ENCODE peak calls at places on chromosomes 7 and 10, in nine cellular contexts. C is AG09309, U is mammary epithelial cell, S is AG09319, J is Calu3, O is body of pancreas, L is AG04450, E is Caco-2, M is PC-3. F is an unnamed sample.

GRCh38 chr7:98420966-98421612 is 20.2 kb upstream of the BAIAP2L1 start:
- DNase-seq in C (no peak), U (peak), S (no peak), J (peak), O (peak), L (no peak), E (peak), M (peak), F (peak)

GRCh38 chr7:20624666-20625385 is 9.4 kb downstream of the ABCB5 start:
- DNase-seq in C (no peak), U (no peak), S (no peak), J (peak), O (no peak), L (no peak), E (no peak), M (no peak), F (no peak)

GRCh38 chr7:73560035-73560835 is 2.7 kb upstream of the BCL7B start:
- DNase-seq in C (peak), U (peak), S (peak), J (no peak), O (no peak), L (peak), E (no peak), M (peak), F (no peak)

GRCh38 chr10:46299267-46299530 is 12.4 kb downstream of the ANTXRL start:
- DNase-seq in C (no peak), U (no peak), S (no peak), J (no peak), O (no peak), L (no peak), E (no peak), M (no peak), F (no peak)

GRCh38 chr7:45665172-45665571 is 91.0 kb downstream of the ADCY1 start:
- DNase-seq in C (no peak), U (no peak), S (no peak), J (no peak), O (no peak), L (no peak), E (no peak), M (no peak), F (no peak)

GRCh38 chr10:132738454-132739224 is 47.3 kb downstream of the NKX6-2 start:
- DNase-seq in C (no peak), U (no peak), S (no peak), J (no peak), O (no peak), L (no peak), E (no peak), M (no peak), F (no peak)

GRCh38 chr10:98344589-98345038 is 70.4 kb downstream of the PYROXD2 start:
- DNase-seq in C (peak), U (no peak), S (peak), J (no peak), O (peak), L (peak), E (no peak), M (no peak), F (no peak)

GRCh38 chr7:19362099-19362498 is 216.9 kb upstream of the FERD3L start:
- DNase-seq in C (no peak), U (peak), S (no peak), J (no peak), O (no peak), L (no peak), E (no peak), M (peak), F (no peak)

GRCh38 chr10:14653271-14654161 is 121.2 kb downstream of the FAM107B start:
- DNase-seq in C (peak), U (peak), S (peak), J (peak), O (peak), L (peak), E (peak), M (peak), F (no peak)

GRCh38 chr10:89351402-89352038 is 23.7 kb downstream of the IFIT3 start:
- DNase-seq in C (no peak), U (no peak), S (no peak), J (no peak), O (no peak), L (no peak), E (no peak), M (peak), F (no peak)

GRCh38 chr7:138077809-138078208 is 1.6 kb downstream of the AKR1D1 start:
- DNase-seq in C (no peak), U (peak), S (no peak), J (no peak), O (no peak), L (no peak), E (no peak), M (peak), F (no peak)

GRCh38 chr7:94949532-94949931 is 42.1 kb downstream of the PPP1R9A start:
- DNase-seq in C (no peak), U (peak), S (no peak), J (no peak), O (no peak), L (no peak), E (no peak), M (peak), F (no peak)

GRCh38 chr10:7085147-7085912 is 325.5 kb downstream of the SFMBT2 start:
- DNase-seq in C (no peak), U (no peak), S (no peak), J (no peak), O (no peak), L (no peak), E (no peak), M (no peak), F (no peak)

GRCh38 chr10:406976-407375 is 271.7 kb downstream of the ZMYND11 start:
- DNase-seq in C (no peak), U (no peak), S (no peak), J (no peak), O (no peak), L (no peak), E (no peak), M (no peak), F (no peak)

GRCh38 chr7:366171-366916 is 76.4 kb downstream of the FOXL3 start:
- DNase-seq in C (no peak), U (no peak), S (no peak), J (no peak), O (no peak), L (no peak), E (no peak), M (no peak), F (no peak)

DNA sequence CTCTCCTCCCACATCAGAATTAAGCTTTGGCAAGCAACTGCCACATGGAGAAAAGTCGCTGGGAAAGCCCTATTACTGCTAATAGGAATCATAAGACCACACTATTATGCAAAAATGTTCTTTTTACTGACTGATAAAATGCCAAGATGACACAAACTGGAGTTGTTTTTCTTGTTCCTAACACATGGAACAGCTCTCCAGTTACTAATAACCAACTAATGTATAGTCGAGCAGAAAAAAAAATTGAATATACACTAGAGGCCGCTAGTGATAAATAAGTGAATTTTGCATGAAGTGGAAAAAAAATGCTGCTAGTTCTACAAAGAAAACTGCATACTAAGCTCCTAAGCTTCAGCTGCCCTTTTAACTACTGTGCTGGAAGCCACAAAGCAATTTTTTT is 165.6 kb downstream of the TPK1 start:
- DNase-seq in C (no peak), U (peak), S (no peak), J (no peak), O (no peak), L (no peak), E (no peak), M (peak), F (no peak)
- TF ChIP-seq CTCF in C (no peak), U (no peak), S (peak), J (no peak), O (no peak), L (no peak), E (peak), M (peak), F (peak)

GRCh38 chr10:110919349-110919931 is at the start of gene SHOC2:
- DNase-seq in C (no peak), U (no peak), S (no peak), J (peak), O (peak), L (peak), E (peak), M (peak), F (peak)
- TF ChIP-seq CTCF in C (peak), U (no peak), S (peak), J (no peak), O (peak), L (peak), E (peak), M (no peak), F (no peak)

DNA sequence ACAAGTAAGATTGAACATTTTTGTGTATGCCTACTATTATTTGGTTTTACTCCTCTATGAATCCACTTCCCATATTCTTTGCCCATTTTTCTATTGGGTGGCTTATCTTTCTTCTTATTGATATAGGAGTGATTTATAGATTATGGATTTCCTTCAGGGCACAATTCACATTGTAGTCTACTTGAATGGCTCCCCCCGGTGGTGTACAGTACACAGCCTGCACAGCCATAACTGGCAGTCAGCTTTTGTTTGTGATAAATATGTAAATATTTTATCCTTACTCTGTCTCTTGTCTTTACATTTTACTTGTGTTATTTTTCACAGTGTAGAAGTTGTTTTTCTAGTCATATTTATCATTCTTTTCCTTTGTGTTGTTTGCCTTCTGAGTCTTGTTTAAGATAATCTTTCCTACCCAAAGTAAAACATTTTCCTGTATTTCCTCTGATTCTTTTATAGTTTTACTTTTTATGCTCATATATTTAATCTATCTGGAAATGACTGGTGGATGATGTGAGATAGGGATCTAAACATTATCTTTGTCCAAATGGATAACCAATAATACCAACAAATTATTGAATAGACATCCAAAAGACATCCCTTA is 23.9 kb upstream of the CALD1 start:
- DNase-seq in C (no peak), U (no peak), S (no peak), J (peak), O (no peak), L (no peak), E (peak), M (peak), F (no peak)
- TF ChIP-seq CTCF in C (peak), U (peak), S (peak), J (no peak), O (peak), L (peak), E (peak), M (peak), F (peak)

GRCh38 chr10:21125471-21126228 is 228.5 kb upstream of the NEBL start:
- DNase-seq in C (no peak), U (no peak), S (no peak), J (no peak), O (no peak), L (no peak), E (no peak), M (no peak), F (no peak)

GRCh38 chr10:21122907-21123306 is 225.8 kb upstream of the NEBL start:
- DNase-seq in C (no peak), U (no peak), S (no peak), J (no peak), O (no peak), L (no peak), E (no peak), M (no peak), F (no peak)
- TF ChIP-seq CTCF in C (no peak), U (no peak), S (no peak), J (no peak), O (no peak), L (no peak), E (no peak), M (no peak), F (no peak)

GRCh38 chr7:139360948-139361307 is 1.2 kb downstream of the LUC7L2 start:
- DNase-seq in C (no peak), U (no peak), S (no peak), J (no peak), O (no peak), L (no peak), E (no peak), M (no peak), F (no peak)

GRCh38 chr7:139360210-139360947 is 685 bp downstream of the LUC7L2 start:
- DNase-seq in C (peak), U (peak), S (peak), J (peak), O (peak), L (peak), E (peak), M (peak), F (peak)

GRCh38 chr7:139358541-139359365 is 941 bp upstream of the LUC7L2 start:
- DNase-seq in C (no peak), U (peak), S (no peak), J (peak), O (no peak), L (no peak), E (peak), M (peak), F (peak)

GRCh38 chr7:139361523-139361922 is 1.8 kb downstream of the LUC7L2 start:
- DNase-seq in C (no peak), U (no peak), S (no peak), J (no peak), O (no peak), L (no peak), E (no peak), M (no peak), F (no peak)

DNA sequence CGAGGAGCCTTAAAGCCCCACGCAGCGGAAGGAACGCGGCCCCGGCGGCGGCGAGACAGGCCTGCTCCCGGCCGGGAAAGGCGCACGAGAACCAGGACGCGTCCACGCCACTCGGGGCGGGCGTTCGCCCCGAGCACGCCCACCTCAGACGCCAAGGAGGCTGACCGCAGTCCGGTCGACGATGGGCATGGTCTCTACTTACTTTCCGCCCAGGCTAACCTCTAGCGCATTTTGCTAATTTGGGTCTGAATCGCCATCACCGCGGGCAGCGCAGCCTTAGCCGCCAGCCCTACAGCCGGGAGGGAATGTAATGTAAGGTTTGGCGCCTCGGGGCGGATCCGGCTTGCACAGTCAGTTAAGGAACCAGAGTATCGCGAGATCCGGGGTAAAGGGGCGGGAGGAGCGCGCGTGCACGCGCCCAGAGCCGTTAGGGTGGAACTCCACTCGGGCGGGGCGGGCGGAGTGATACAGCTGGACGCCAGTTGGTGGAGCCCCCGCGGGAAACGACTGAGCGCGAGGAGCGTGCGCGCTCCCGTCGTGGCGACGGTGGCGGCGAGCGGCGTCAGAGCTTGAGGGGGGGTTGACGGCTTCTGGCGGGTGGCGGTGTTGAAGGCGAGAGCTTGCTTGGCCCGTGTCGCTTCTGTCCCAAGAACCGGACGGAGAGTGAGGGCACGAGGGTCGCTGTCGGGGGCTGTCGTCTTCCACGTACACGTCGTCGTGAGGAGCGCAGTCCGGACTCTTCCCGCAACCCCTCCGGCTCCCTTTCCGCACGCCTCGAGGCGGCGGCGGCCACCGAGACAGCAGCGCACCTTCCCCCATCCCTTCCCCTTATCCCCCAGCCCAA is at the start of gene LUC7L2:
- DNase-seq in C (peak), U (peak), S (peak), J (peak), O (peak), L (peak), E (peak), M (peak), F (peak)
- TF ChIP-seq CTCF in C (no peak), U (no peak), S (no peak), J (no peak), O (peak), L (no peak), E (peak), M (no peak), F (no peak)

DNA sequence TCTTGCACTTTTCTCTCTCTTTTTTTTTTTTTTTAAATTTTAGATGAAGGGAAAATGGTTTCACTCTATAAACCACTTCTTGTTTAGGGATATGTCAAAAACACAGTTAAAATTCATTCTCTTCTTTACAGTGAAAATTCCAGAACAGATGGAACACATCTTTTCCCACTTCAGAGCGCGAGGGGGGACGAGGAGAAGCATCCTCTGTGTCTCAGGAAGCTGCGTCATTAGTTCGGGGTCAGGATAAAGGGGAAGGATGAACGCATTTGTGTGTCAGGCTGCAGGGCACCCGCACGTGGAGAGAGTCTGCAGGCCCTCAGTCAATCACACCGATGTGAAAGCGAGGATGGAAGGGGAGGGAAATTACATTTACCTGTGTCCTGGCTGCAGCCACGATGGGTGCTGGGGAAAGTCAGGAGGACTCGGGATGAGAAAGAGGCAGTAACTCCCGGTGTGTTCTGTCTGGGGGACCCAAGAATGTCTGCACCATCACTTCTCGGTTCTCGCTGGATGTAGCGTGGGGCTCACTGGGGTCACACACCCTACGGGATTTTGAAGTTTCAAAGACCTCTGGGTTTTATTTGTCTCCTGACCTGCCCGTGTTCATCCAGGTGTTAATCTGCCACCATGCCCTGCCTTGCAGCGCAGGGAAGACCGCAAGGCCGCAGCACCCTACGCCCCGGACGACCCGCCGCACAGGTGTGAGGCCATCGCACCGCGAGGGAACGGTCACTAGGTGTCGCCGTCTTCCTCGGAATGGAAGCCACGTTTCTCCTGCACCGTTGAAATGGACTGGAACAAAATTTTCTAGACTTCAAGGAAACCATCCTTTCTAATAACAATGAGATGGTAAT is 66.7 kb upstream of the PITRM1 start:
- DNase-seq in C (no peak), U (peak), S (no peak), J (peak), O (peak), L (no peak), E (peak), M (peak), F (peak)
- TF ChIP-seq CTCF in C (peak), U (peak), S (peak), J (peak), O (peak), L (peak), E (peak), M (peak), F (peak)

GRCh38 chr10:81414038-81414437 is 461.0 kb upstream of the NRG3 start:
- DNase-seq in C (no peak), U (no peak), S (no peak), J (peak), O (no peak), L (no peak), E (peak), M (no peak), F (no peak)
- TF ChIP-seq CTCF in C (no peak), U (no peak), S (no peak), J (peak), O (no peak), L (no peak), E (peak), M (no peak), F (no peak)

GRCh38 chr10:70376436-70377378 is 5.7 kb downstream of the LRRC20 start:
- DNase-seq in C (no peak), U (peak), S (no peak), J (no peak), O (no peak), L (no peak), E (peak), M (peak), F (no peak)

GRCh38 chr10:70380350-70381135 is 1.9 kb downstream of the LRRC20 start:
- DNase-seq in C (no peak), U (no peak), S (no peak), J (no peak), O (no peak), L (no peak), E (no peak), M (no peak), F (no peak)

GRCh38 chr10:70381491-70382421 is 669 bp downstream of the LRRC20 start:
- DNase-seq in C (no peak), U (peak), S (no peak), J (peak), O (peak), L (no peak), E (peak), M (peak), F (peak)

GRCh38 chr10:70378122-70378521 is 4.3 kb downstream of the LRRC20 start:
- DNase-seq in C (peak), U (peak), S (peak), J (peak), O (peak), L (peak), E (peak), M (peak), F (no peak)

DNA sequence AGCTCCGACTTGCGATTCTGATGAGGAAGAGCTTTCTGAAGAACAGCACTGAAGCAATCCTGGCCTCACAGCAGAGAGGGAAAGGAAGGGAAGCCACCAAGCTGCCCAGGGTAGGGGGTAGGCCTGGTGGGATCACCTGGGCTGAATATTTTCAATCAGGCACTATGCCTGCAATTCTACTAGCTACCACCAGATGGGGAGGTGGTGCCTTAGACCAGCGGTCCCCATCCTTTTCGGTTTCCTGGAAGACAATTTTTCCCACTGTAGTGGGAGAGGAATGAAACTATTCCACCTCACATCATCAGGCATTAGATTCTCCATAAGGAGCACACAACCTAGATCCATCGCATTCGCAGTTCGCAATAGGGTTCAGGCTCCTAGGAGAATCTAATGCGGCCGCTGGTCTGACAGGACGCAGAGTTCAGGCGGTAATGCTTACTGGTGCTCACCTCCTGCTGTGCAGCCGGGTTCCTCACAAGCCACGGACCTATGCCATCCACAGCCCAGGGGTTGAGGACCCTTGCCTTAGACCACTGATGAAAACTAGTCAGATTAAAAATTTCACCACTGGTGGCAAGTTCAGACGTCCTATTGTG is 2.7 kb downstream of the LRRC20 start:
- DNase-seq in C (no peak), U (no peak), S (no peak), J (no peak), O (no peak), L (no peak), E (no peak), M (peak), F (no peak)
- TF ChIP-seq CTCF in C (peak), U (peak), S (peak), J (peak), O (peak), L (peak), E (peak), M (peak), F (peak)

F was measured in natural killer cell.